ENCODE peak calls at places on chromosomes 6 and 20, in seven cellular contexts. E, L, W, Y, K, D and T are unnamed samples.

GRCh38 chr6:42188406-42188805 is 6.3 kb downstream of the GUCA1B start:
- DNase-seq in E (no peak), L (no peak), W (no peak), Y (no peak), K (no peak), D (peak; percentile 76), T (no peak)

GRCh38 chr6:24883618-24884017 is 52.1 kb downstream of the RIPOR2 start:
- DNase-seq in E (no peak), L (no peak), W (no peak), Y (no peak), K (no peak), D (no peak), T (no peak)

GRCh38 chr6:41659935-41660334 is 21.7 kb downstream of the MDFI start:
- DNase-seq in E (no peak), L (no peak), W (no peak), Y (no peak), K (no peak), D (no peak), T (no peak)

GRCh38 chr20:61185181-61185580 is 66.9 kb upstream of the CDH4 start:
- DNase-seq in E (no peak), L (no peak), W (no peak), Y (no peak), K (no peak), D (no peak), T (no peak)

GRCh38 chr6:53802582-53802981 is 7.8 kb downstream of the LRRC1 start:
- DNase-seq in E (no peak), L (no peak), W (no peak), Y (no peak), K (no peak), D (no peak), T (no peak)

GRCh38 chr6:12715437-12715836 is 1.1 kb upstream of the PHACTR1 start:
- DNase-seq in E (no peak), L (no peak), W (no peak), Y (no peak), K (no peak), D (no peak), T (no peak)

GRCh38 chr6:150294713-150295112 is 74.1 kb upstream of the IYD start:
- DNase-seq in E (no peak), L (no peak), W (no peak), Y (no peak), K (no peak), D (no peak), T (no peak)

GRCh38 chr20:3051385-3052019 is 5.7 kb downstream of the MRPS26 start:
- DNase-seq in E (no peak), L (no peak), W (peak; percentile 20), Y (no peak), K (no peak), D (no peak), T (no peak)

GRCh38 chr6:141403827-141404226 is 728.9 kb upstream of the GJE1 start:
- DNase-seq in E (no peak), L (no peak), W (no peak), Y (no peak), K (no peak), D (no peak), T (no peak)

GRCh38 chr6:40627316-40627715 is 40.2 kb upstream of the LRFN2 start:
- DNase-seq in E (no peak), L (no peak), W (no peak), Y (no peak), K (no peak), D (peak; percentile 79), T (peak; percentile 11)

GRCh38 chr20:3203315-3204123 is 963 bp downstream of the DDRGK1 start:
- DNase-seq in E (peak; percentile 33), L (no peak), W (no peak), Y (peak; percentile 46), K (no peak), D (no peak), T (peak; percentile 67)